ENCODE peak calls at places on chromosomes 3 and 15, in eight cellular contexts. M is heart right ventricle, I is caudate nucleus, G is AG04450, E is heart left ventricle, V is psoas muscle, C is adrenal gland, Z is right lobe of liver. K is an unnamed sample.
A peak's percentile ranks its signal among the peaks of the same experiment; 100 is the strongest.

GRCh38 chr3:127678611-127679533 is 6.1 kb downstream of the ABTB1 start:
- DNase-seq in M (no peak), I (no peak), G (no peak), E (no peak), V (peak; percentile 27), C (peak; percentile 13), Z (peak; percentile 24), K (peak; percentile 53)

GRCh38 chr3:120791958-120792357 is 49.4 kb downstream of the GTF2E1 start:
- DNase-seq in M (no peak), I (no peak), G (peak; percentile 29), E (no peak), V (no peak), C (no peak), Z (no peak), K (no peak)

GRCh38 chr3:17555525-17555924 is 186.9 kb downstream of the TBC1D5 start:
- DNase-seq in M (no peak), I (no peak), G (no peak), E (no peak), V (no peak), C (no peak), Z (no peak), K (no peak)

GRCh38 chr3:46713898-46714552 is 3.6 kb downstream of the PRSS50 start:
- DNase-seq in M (no peak), I (no peak), G (no peak), E (no peak), V (no peak), C (peak; percentile 46), Z (no peak), K (peak; percentile 71)

GRCh38 chr15:63805993-63806980 is 27.5 kb downstream of the HERC1 start:
- DNase-seq in M (no peak), I (no peak), G (no peak), E (no peak), V (no peak), C (no peak), Z (no peak), K (no peak)

GRCh38 chr15:41122849-41123248 is 6.8 kb upstream of the INO80 start:
- DNase-seq in M (no peak), I (no peak), G (no peak), E (no peak), V (no peak), C (no peak), Z (no peak), K (no peak)

GRCh38 chr15:94856267-94856854 is 625.0 kb downstream of the MCTP2 start:
- DNase-seq in M (no peak), I (no peak), G (no peak), E (no peak), V (no peak), C (no peak), Z (no peak), K (no peak)

GRCh38 chr15:74809242-74809641 is 3.4 kb upstream of the LMAN1L start:
- DNase-seq in M (no peak), I (no peak), G (no peak), E (no peak), V (no peak), C (no peak), Z (peak; percentile 9), K (no peak)

GRCh38 chr3:197950661-197951029 is 655 bp downstream of the RPL35A start:
- DNase-seq in M (no peak), I (no peak), G (no peak), E (no peak), V (no peak), C (no peak), Z (no peak), K (no peak)

GRCh38 chr15:40398413-40398873 is 7.2 kb upstream of the IVD start:
- DNase-seq in M (no peak), I (no peak), G (no peak), E (no peak), V (no peak), C (no peak), Z (no peak), K (peak; percentile 62)

GRCh38 chr3:57696861-57697321 is 4.0 kb upstream of the DENND6A start:
- DNase-seq in M (no peak), I (no peak), G (no peak), E (no peak), V (no peak), C (no peak), Z (no peak), K (no peak)

GRCh38 chr15:77032052-77032646 is 37.2 kb downstream of the PSTPIP1 start:
- DNase-seq in M (no peak), I (no peak), G (no peak), E (peak; percentile 24), V (no peak), C (peak; percentile 19), Z (peak; percentile 20), K (peak; percentile 38)

GRCh38 chr3:123432832-123433523 is 15.9 kb downstream of the ADCY5 start:
- DNase-seq in M (peak; percentile 44), I (no peak), G (no peak), E (no peak), V (no peak), C (no peak), Z (no peak), K (no peak)

GRCh38 chr15:94000603-94001002 is 230.8 kb upstream of the MCTP2 start:
- DNase-seq in M (no peak), I (no peak), G (no peak), E (peak; percentile 27), V (no peak), C (no peak), Z (no peak), K (no peak)

GRCh38 chr3:98612587-98612986 is 19.2 kb upstream of the CPOX start:
- DNase-seq in M (no peak), I (no peak), G (no peak), E (peak; percentile 26), V (no peak), C (no peak), Z (no peak), K (no peak)

GRCh38 chr3:168053115-168053514 is 42.6 kb downstream of the GOLIM4 start:
- DNase-seq in M (no peak), I (no peak), G (no peak), E (no peak), V (no peak), C (no peak), Z (no peak), K (no peak)

GRCh38 chr3:3799173-3800075 is at the start of gene LRRN1:
- DNase-seq in M (peak; percentile 14), I (peak; percentile 70), G (no peak), E (peak; percentile 48), V (peak; percentile 69), C (no peak), Z (peak; percentile 67), K (peak; percentile 67)

GRCh38 chr3:25455316-25456232 is 27.5 kb downstream of the RARB start:
- DNase-seq in M (peak; percentile 40), I (peak; percentile 3), G (no peak), E (peak; percentile 59), V (peak; percentile 18), C (no peak), Z (no peak), K (peak; percentile 79)

GRCh38 chr3:54251705-54252104 is 129.4 kb downstream of the CACNA2D3 start:
- DNase-seq in M (no peak), I (no peak), G (no peak), E (no peak), V (no peak), C (no peak), Z (no peak), K (no peak)

GRCh38 chr3:194870394-194871110 is 184.9 kb downstream of the FAM43A start:
- DNase-seq in M (peak; percentile 56), I (no peak), G (no peak), E (peak; percentile 51), V (no peak), C (no peak), Z (peak; percentile 46), K (no peak)

GRCh38 chr3:138594150-138594934 is at the start of gene CEP70:
- DNase-seq in M (peak; percentile 93), I (no peak), G (peak; percentile 85), E (peak; percentile 96), V (peak; percentile 93), C (peak; percentile 96), Z (peak; percentile 97), K (peak; percentile 97)

GRCh38 chr3:183490653-183491052 is 62.2 kb upstream of the MCF2L2 start:
- DNase-seq in M (no peak), I (no peak), G (no peak), E (no peak), V (no peak), C (peak; percentile 8), Z (no peak), K (no peak)

GRCh38 chr3:170780955-170781354 is 89.0 kb downstream of the RPL22L1 start:
- DNase-seq in M (no peak), I (no peak), G (no peak), E (no peak), V (no peak), C (no peak), Z (no peak), K (no peak)

GRCh38 chr3:146187334-146187950 is 26.5 kb upstream of the PLOD2 start:
- DNase-seq in M (no peak), I (no peak), G (no peak), E (no peak), V (no peak), C (peak; percentile 40), Z (no peak), K (no peak)

GRCh38 chr3:194109192-194109863 is 26.6 kb upstream of the HES1 start:
- DNase-seq in M (no peak), I (no peak), G (no peak), E (no peak), V (no peak), C (no peak), Z (no peak), K (no peak)

GRCh38 chr3:171875923-171876412 is 32.8 kb downstream of the TMEM212 start:
- DNase-seq in M (no peak), I (no peak), G (no peak), E (no peak), V (no peak), C (no peak), Z (no peak), K (no peak)
- H3K27ac ChIP-seq in M (no peak overlapping the region), I (no peak overlapping the region), G (peak overlapping the region; percentile 12), E (no peak overlapping the region), V (no peak overlapping the region), C (peak overlapping the region; percentile 72), Z (no peak overlapping the region), K (peak overlapping the region; percentile 86)

GRCh38 chr15:90053685-90054466 is 48.4 kb downstream of the IDH2 start:
- DNase-seq in M (no peak), I (no peak), G (no peak), E (no peak), V (no peak), C (no peak), Z (no peak), K (no peak)
- H3K27ac ChIP-seq in M (peak overlapping the region; percentile 29), I (peak overlapping the region; percentile 55), G (no peak overlapping the region), E (no peak overlapping the region), V (no peak overlapping the region), C (no peak overlapping the region), Z (peak overlapping the region; percentile 43), K (no peak overlapping the region)

GRCh38 chr15:70533931-70534742 is 229.2 kb downstream of the UACA start:
- DNase-seq in M (no peak), I (no peak), G (no peak), E (no peak), V (no peak), C (no peak), Z (no peak), K (no peak)
- H3K27ac ChIP-seq in M (no peak overlapping the region), I (no peak overlapping the region), G (no peak overlapping the region), E (no peak overlapping the region), V (no peak overlapping the region), C (no peak overlapping the region), Z (no peak overlapping the region), K (no peak overlapping the region)

DNA sequence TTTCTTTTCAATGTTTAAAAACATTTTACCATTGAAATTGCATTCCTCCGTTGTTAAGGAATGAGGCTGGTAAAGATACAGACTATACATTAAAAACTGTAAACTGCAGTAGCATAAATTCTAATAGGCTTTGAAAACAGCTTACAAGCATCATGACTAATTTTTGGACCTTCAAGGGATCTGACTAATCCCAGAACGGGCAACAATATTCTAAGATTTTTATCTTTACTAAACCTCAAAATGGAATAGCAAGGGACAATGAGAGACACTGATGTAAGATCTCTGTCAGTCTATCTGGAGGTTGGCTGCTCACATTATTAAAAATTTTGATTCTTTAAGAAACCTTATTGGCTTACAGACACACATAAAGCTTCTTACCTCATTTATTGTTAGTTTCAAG is 74.7 kb downstream of the BTD start:
- DNase-seq in M (no peak), I (no peak), G (no peak), E (no peak), V (no peak), C (no peak), Z (no peak), K (no peak)
- H3K27ac ChIP-seq in M (no peak overlapping the region), I (no peak overlapping the region), G (no peak overlapping the region), E (no peak overlapping the region), V (no peak overlapping the region), C (no peak overlapping the region), Z (no peak overlapping the region), K (no peak overlapping the region)